ENCODE peak calls at places on chromosomes 16 and 17, in six cellular contexts. Y, B, L, F, D and K are unnamed samples.
A peak's percentile ranks its signal among the peaks of the same experiment; 100 is the strongest.

GRCh38 chr17:75565066-75565465 is 22.5 kb upstream of the MYO15B start:
- DNase-seq in L (no peak), D (no peak), F (no peak), B (no peak), Y (no peak), K (no peak)

GRCh38 chr16:65548470-65548869 is 426.6 kb upstream of the CDH11 start:
- DNase-seq in D (no peak), L (no peak), F (no peak), B (no peak), Y (no peak), K (no peak)

GRCh38 chr17:82828875-82829487 is 10.8 kb downstream of the ZNF750 start:
- DNase-seq in Y (no peak), B (no peak), F (no peak), D (no peak), L (no peak), K (no peak)

GRCh38 chr17:67212716-67213417 is 32.1 kb downstream of the HELZ start:
- DNase-seq in L (no peak), B (no peak), F (no peak), D (no peak), Y (no peak), K (no peak)

GRCh38 chr17:80347536-80347935 is 67.4 kb upstream of the ENDOV start:
- DNase-seq in B (no peak), Y (no peak), L (no peak), D (no peak), F (no peak), K (no peak)

GRCh38 chr16:90007015-90007414 is 12.2 kb downstream of the DBNDD1 start:
- DNase-seq in Y (no peak), F (no peak), L (no peak), B (no peak), D (no peak), K (no peak)

GRCh38 chr17:43171761-43172487 is 910 bp downstream of the NBR1 start:
- DNase-seq in F (peak; percentile 3), B (peak; percentile 33), D (peak; percentile 70), Y (peak; percentile 21), L (no peak), K (no peak)

GRCh38 chr17:39002991-39003715 is 36.0 kb upstream of the FBXO47 start:
- DNase-seq in L (peak; percentile 26), F (no peak), Y (no peak), D (peak; percentile 88), B (peak; percentile 85), K (no peak)

GRCh38 chr17:14069251-14069981 is at the start of gene COX10:
- DNase-seq in D (peak; percentile 90), B (peak; percentile 88), L (peak; percentile 85), F (peak; percentile 62), Y (peak; percentile 79), K (peak; percentile 61)

GRCh38 chr17:73122953-73123605 is 30.6 kb upstream of the SLC39A11 start:
- DNase-seq in B (no peak), F (no peak), Y (no peak), L (no peak), D (no peak), K (no peak)

GRCh38 chr17:76370261-76370993 is 14.0 kb upstream of the SPHK1 start:
- DNase-seq in B (peak; percentile 90), F (no peak), L (no peak), Y (no peak), D (peak; percentile 94), K (no peak)

GRCh38 chr17:31095239-31096105 is 695 bp downstream of the NF1 start:
- DNase-seq in B (peak; percentile 54), L (peak; percentile 2), F (peak; percentile 18), D (peak; percentile 71), Y (peak; percentile 58), K (peak; percentile 70)

GRCh38 chr17:47720196-47720595 is 12.8 kb upstream of the TBX21 start:
- DNase-seq in B (no peak), D (no peak), F (no peak), Y (no peak), L (no peak), K (no peak)

GRCh38 chr17:41919840-41920579 is 1.3 kb upstream of the ACLY start:
- DNase-seq in Y (no peak), L (no peak), F (no peak), B (peak; percentile 40), D (no peak), K (no peak)